ENCODE peak calls at places on chromosomes 12 and 14, in ten cellular contexts. Y is WTC11, W is progenitor cell of endocrine pancreas, M is breast epithelium, C is fibroblast of villous mesenchyme, S is mesothelial cell of epicardium, K is neural crest cell, Q is suprapubic skin, J is psoas muscle, D is fibroblast of lung. N is an unnamed sample.

GRCh38 chr14:74919421-74920165 is 3.5 kb downstream of the RPS6KL1 start:
- DNase-seq in Y (no peak), K (no peak), W (no peak), C (peak; percentile 39), J (no peak), D (no peak), Q (no peak), S (no peak), M (no peak), N (no peak)

GRCh38 chr12:90331262-90331661 is 622.6 kb upstream of the ATP2B1 start:
- DNase-seq in C (no peak), Q (no peak), S (no peak), M (no peak), W (no peak), J (no peak), D (no peak), Y (no peak), K (no peak), N (no peak)

GRCh38 chr12:52663420-52663819 is 11.4 kb upstream of the KRT2 start:
- DNase-seq in K (no peak), J (no peak), M (no peak), W (no peak), C (no peak), D (no peak), Q (no peak), S (no peak), Y (no peak), N (no peak)

GRCh38 chr14:21723431-21724045 is 49.9 kb upstream of the OR4E1 start:
- DNase-seq in K (peak; percentile 46), C (peak; percentile 16), J (no peak), Q (no peak), W (no peak), S (no peak), D (no peak), Y (peak; percentile 84), M (no peak), N (no peak)

GRCh38 chr12:4743046-4743445 is 22.8 kb downstream of the GALNT8 start:
- DNase-seq in J (no peak), Q (no peak), D (no peak), M (no peak), K (no peak), S (no peak), W (no peak), Y (peak; percentile 29), C (no peak), N (no peak)

GRCh38 chr12:104578453-104578852 is 121.7 kb downstream of the CHST11 start:
- DNase-seq in J (no peak), W (no peak), D (peak; percentile 48), K (no peak), C (peak; percentile 50), M (no peak), Y (no peak), S (no peak), Q (no peak), N (no peak)

GRCh38 chr14:57390806-57391562 is 598 bp downstream of the NAA30 start:
- DNase-seq in Y (peak; percentile 56), S (peak; percentile 60), J (peak; percentile 64), K (peak; percentile 26), M (no peak), Q (no peak), W (peak; percentile 39), C (peak; percentile 41), D (peak; percentile 37), N (peak; percentile 69)

GRCh38 chr12:100545092-100545491 is 28.4 kb upstream of the GAS2L3 start:
- DNase-seq in J (no peak), M (no peak), W (no peak), Q (no peak), D (no peak), K (no peak), S (no peak), C (no peak), Y (no peak), N (no peak)

GRCh38 chr12:5912437-5913334 is 32.4 kb downstream of the ANO2 start:
- DNase-seq in W (no peak), S (no peak), D (no peak), J (no peak), M (no peak), Q (no peak), Y (peak; percentile 85), K (peak; percentile 22), C (no peak), N (no peak)

GRCh38 chr12:109550310-109550680 is 23.0 kb downstream of the MMAB start:
- DNase-seq in D (no peak), M (no peak), Q (no peak), K (no peak), W (no peak), J (no peak), Y (no peak), S (no peak), C (no peak), N (no peak)

GRCh38 chr14:94867931-94868597 is 98.2 kb upstream of the GSC start:
- DNase-seq in K (peak; percentile 35), Y (no peak), J (no peak), D (no peak), S (no peak), C (peak; percentile 4), W (no peak), M (no peak), Q (no peak), N (no peak)

GRCh38 chr14:60760648-60761364 is 26.2 kb downstream of the MNAT1 start:
- DNase-seq in S (no peak), D (no peak), W (no peak), C (no peak), K (no peak), Q (no peak), J (no peak), M (no peak), Y (no peak), N (no peak)

GRCh38 chr12:52149182-52149641 is 42.6 kb downstream of the KRT80 start:
- DNase-seq in M (peak; percentile 60), W (no peak), C (no peak), Q (no peak), D (no peak), K (no peak), J (no peak), S (no peak), Y (no peak), N (no peak)

GRCh38 chr14:59465570-59466150 is 480 bp upstream of the GPR135 start:
- DNase-seq in W (no peak), J (no peak), D (no peak), C (no peak), M (no peak), S (no peak), K (no peak), Q (no peak), Y (no peak), N (no peak)

GRCh38 chr12:116979109-116979508 is 68.4 kb downstream of the FBXW8 start:
- DNase-seq in Y (no peak), S (no peak), K (no peak), M (no peak), Q (no peak), C (no peak), W (no peak), D (no peak), J (no peak), N (no peak)

GRCh38 chr14:69038449-69039286 is 59.6 kb upstream of the ACTN1 start:
- DNase-seq in W (no peak), J (no peak), K (no peak), M (no peak), Q (no peak), C (peak; percentile 98), S (no peak), Y (no peak), D (peak; percentile 77), N (no peak)

GRCh38 chr14:61420326-61420725 is 98.9 kb downstream of the PRKCH start:
- DNase-seq in J (no peak), Y (no peak), S (no peak), M (no peak), K (no peak), D (no peak), Q (no peak), W (no peak), C (no peak), N (no peak)

GRCh38 chr14:90785474-90785873 is 30.8 kb downstream of the TTC7B start:
- DNase-seq in Y (peak; percentile 33), C (no peak), S (no peak), K (no peak), W (no peak), M (no peak), J (no peak), Q (peak; percentile 72), D (peak; percentile 25), N (no peak)

GRCh38 chr14:95292660-95293425 is 26.9 kb downstream of the CLMN start:
- DNase-seq in Y (no peak), Q (peak; percentile 50), W (no peak), C (no peak), K (no peak), D (no peak), S (no peak), M (no peak), J (no peak), N (no peak)

DNA sequence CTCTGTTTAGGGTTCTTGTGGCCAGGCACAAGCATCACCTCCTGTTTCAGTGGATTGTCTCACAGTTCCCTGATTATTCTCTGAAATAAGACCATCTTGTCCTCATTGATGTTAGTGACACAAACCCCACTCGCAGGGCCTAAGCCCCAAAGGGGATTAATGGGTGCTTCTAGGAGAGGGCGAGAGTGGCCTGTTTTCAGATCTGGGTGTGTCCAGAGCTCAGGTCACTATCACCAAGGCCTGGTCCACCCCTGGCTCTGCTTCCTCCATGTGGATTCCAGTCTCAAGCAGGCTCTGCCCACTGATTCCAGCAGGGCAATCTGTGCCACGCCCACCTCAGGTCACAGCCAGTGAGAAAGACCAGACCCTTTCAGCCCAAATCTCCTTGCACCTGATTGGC is 361.9 kb downstream of the ADGRD1 start:
- DNase-seq in K (no peak), W (no peak), J (no peak), Q (no peak), Y (no peak), M (no peak), S (no peak), C (no peak), D (no peak), N (no peak)
- TF ChIP-seq CTCF in K (no peak), W (no peak), J (no peak), Q (no peak), Y (no peak), M (no peak), S (no peak), C (no peak), D (no peak), N (no peak)

GRCh38 chr12:48197967-48198618 is 5.0 kb downstream of the OR10AD1 start:
- DNase-seq in M (peak; percentile 98), Q (peak; percentile 99), W (peak; percentile 92), C (peak; percentile 88), Y (peak; percentile 97), K (peak; percentile 88), D (peak; percentile 95), J (peak; percentile 99), S (peak; percentile 83), N (peak; percentile 93)
- TF ChIP-seq CTCF in M (peak; percentile 6), Q (no peak), W (peak; percentile 14), C (no peak), Y (no peak), K (no peak), D (no peak), J (no peak), S (peak; percentile 3), N (no peak)

GRCh38 chr12:131755305-131756113 is 44.6 kb downstream of the SFSWAP start:
- DNase-seq in J (no peak), Q (no peak), C (peak; percentile 25), S (no peak), W (no peak), M (no peak), K (no peak), Y (peak; percentile 50), D (peak; percentile 31), N (no peak)
- TF ChIP-seq CTCF in J (peak; percentile 8), Q (peak; percentile 14), C (peak; percentile 37), S (peak; percentile 9), W (peak; percentile 47), M (no peak), K (peak; percentile 56), Y (peak; percentile 70), D (no peak), N (peak; percentile 65)

GRCh38 chr12:7319934-7320333 is 16.1 kb downstream of the ACSM4 start:
- DNase-seq in Q (no peak), S (no peak), M (no peak), C (no peak), W (no peak), D (no peak), Y (no peak), K (no peak), J (no peak), N (no peak)
- TF ChIP-seq CTCF in Q (no peak), S (no peak), M (no peak), C (peak; percentile 12), W (peak; percentile 16), D (no peak), Y (no peak), K (no peak), J (no peak), N (no peak)